ENCODE peak calls at places on chromosome 13, in seven cellular contexts. U is pancreas, F is right lobe of liver, K is fibroblast of lung, S is neural progenitor cell, N is lung, A is GM06990. Z is an unnamed sample.

GRCh38 chr13:42544246-42544915 is 29.6 kb upstream of the TNFSF11 start:
- DNase-seq in A (no peak), K (peak; percentile 19), N (no peak), F (no peak), U (no peak), S (no peak), Z (no peak)

GRCh38 chr13:30744056-30744684 is 8.8 kb downstream of the ALOX5AP start:
- DNase-seq in K (peak; percentile 74), S (no peak), A (peak; percentile 81), U (no peak), F (no peak), N (peak; percentile 63), Z (no peak)

GRCh38 chr13:36193151-36193855 is 21.1 kb downstream of the SOHLH2 start:
- DNase-seq in F (no peak), A (no peak), K (peak; percentile 49), U (no peak), S (no peak), N (no peak), Z (no peak)

GRCh38 chr13:111436446-111436845 is 116.0 kb downstream of the TEX29 start:
- DNase-seq in A (no peak), F (no peak), U (no peak), N (no peak), S (no peak), K (no peak), Z (no peak)

GRCh38 chr13:24168980-24169379 is 8.5 kb downstream of the SPATA13 start:
- DNase-seq in N (no peak), A (no peak), K (peak; percentile 73), F (peak; percentile 81), S (no peak), U (peak; percentile 74), Z (no peak)

GRCh38 chr13:36158606-36159005 is 27.4 kb upstream of the DCLK1 start:
- DNase-seq in K (peak; percentile 78), S (no peak), F (no peak), N (no peak), A (no peak), U (no peak), Z (no peak)

GRCh38 chr13:48265217-48265815 is 32.3 kb downstream of the ITM2B start:
- DNase-seq in U (no peak), A (no peak), F (no peak), K (no peak), S (no peak), N (no peak), Z (no peak)

GRCh38 chr13:96822900-96823299 is 171.4 kb downstream of the OXGR1 start:
- DNase-seq in F (no peak), U (peak; percentile 7), N (no peak), K (peak; percentile 8), A (no peak), S (peak; percentile 50), Z (no peak)

GRCh38 chr13:60933638-60934037 is 482.0 kb downstream of the PCDH20 start:
- DNase-seq in U (no peak), S (no peak), K (peak; percentile 6), F (no peak), A (no peak), N (no peak), Z (no peak)

GRCh38 chr13:92320323-92320722 is 906.3 kb upstream of the GPC6 start:
- DNase-seq in K (peak; percentile 11), F (no peak), N (no peak), U (no peak), S (no peak), A (no peak), Z (no peak)

GRCh38 chr13:72258340-72258981 is 391.5 kb upstream of the DACH1 start:
- DNase-seq in K (peak; percentile 6), S (no peak), U (no peak), A (no peak), N (no peak), F (no peak), Z (no peak)

GRCh38 chr13:111270765-111271164 is 49.7 kb upstream of the TEX29 start:
- DNase-seq in K (peak; percentile 59), A (no peak), N (no peak), F (no peak), U (no peak), S (no peak), Z (no peak)

GRCh38 chr13:49023441-49023840 is 47.7 kb downstream of the FNDC3A start:
- DNase-seq in A (no peak), S (no peak), F (no peak), U (no peak), N (no peak), K (peak; percentile 88), Z (no peak)

GRCh38 chr13:58963321-58963720 is 1200.4 kb downstream of the DIAPH3 start:
- DNase-seq in U (no peak), A (no peak), S (no peak), N (no peak), F (no peak), K (peak; percentile 61), Z (no peak)

GRCh38 chr13:58955546-58956385 is 1208.0 kb downstream of the DIAPH3 start:
- DNase-seq in S (no peak), N (no peak), F (no peak), U (no peak), K (no peak), A (peak; percentile 26), Z (no peak)

GRCh38 chr13:58964048-58964447 is 1199.7 kb downstream of the DIAPH3 start:
- DNase-seq in F (no peak), U (no peak), N (no peak), K (no peak), A (no peak), S (no peak), Z (no peak)

GRCh38 chr13:58960909-58961308 is 1202.8 kb downstream of the DIAPH3 start:
- DNase-seq in F (no peak), N (no peak), K (peak; percentile 41), U (no peak), A (no peak), S (peak; percentile 32), Z (no peak)
- TF ChIP-seq CTCF in F (no peak), N (no peak), K (peak; percentile 29), U (no peak), A (peak; percentile 15), S (peak; percentile 51), Z (no peak)

GRCh38 chr13:102470283-102470920 is 68.6 kb upstream of the FGF14 start:
- DNase-seq in A (no peak), U (no peak), N (no peak), F (no peak), S (no peak), K (no peak), Z (no peak)
- H3K4me3 ChIP-seq in A (no peak overlapping the region), U (no peak overlapping the region), N (no peak overlapping the region), F (no peak overlapping the region), S (no peak overlapping the region), K (no peak overlapping the region), Z (no peak overlapping the region)

GRCh38 chr13:98385591-98385990 is 191.3 kb downstream of the STK24 start:
- DNase-seq in U (no peak), A (no peak), F (no peak), S (no peak), K (no peak), N (no peak), Z (no peak)
- H3K36me3 ChIP-seq in U (no peaks in the 10 kb centered on the region), A (no peaks in the 10 kb centered on the region), F (peaks cover 20% of the 10 kb centered on the region), S (no peaks in the 10 kb centered on the region), K (peaks cover 5% of the 10 kb centered on the region), N (peaks cover 7% of the 10 kb centered on the region), Z (peaks cover 14% of the 10 kb centered on the region)

GRCh38 chr13:26706381-26706780 is 54.2 kb downstream of the GPR12 start:
- DNase-seq in K (no peak), U (no peak), N (no peak), F (no peak), S (no peak), A (no peak), Z (no peak)

GRCh38 chr13:26709461-26709860 is 51.1 kb downstream of the GPR12 start:
- DNase-seq in F (no peak), S (no peak), N (no peak), A (no peak), U (no peak), K (no peak), Z (no peak)

GRCh38 chr13:26708007-26708297 is 52.6 kb downstream of the GPR12 start:
- DNase-seq in N (no peak), A (no peak), U (no peak), F (no peak), S (no peak), K (no peak), Z (no peak)

GRCh38 chr13:26710166-26710565 is 50.4 kb downstream of the GPR12 start:
- DNase-seq in K (no peak), S (no peak), U (no peak), F (no peak), N (no peak), A (no peak), Z (no peak)

GRCh38 chr13:26707122-26708006 is 53.2 kb downstream of the GPR12 start:
- DNase-seq in S (peak; percentile 76), N (no peak), U (no peak), A (no peak), K (peak; percentile 34), F (no peak), Z (no peak)
- TF ChIP-seq CTCF in S (peak; percentile 70), N (peak; percentile 24), U (no peak), A (peak; percentile 64), K (peak; percentile 67), F (peak; percentile 55), Z (peak; percentile 30)

DNA sequence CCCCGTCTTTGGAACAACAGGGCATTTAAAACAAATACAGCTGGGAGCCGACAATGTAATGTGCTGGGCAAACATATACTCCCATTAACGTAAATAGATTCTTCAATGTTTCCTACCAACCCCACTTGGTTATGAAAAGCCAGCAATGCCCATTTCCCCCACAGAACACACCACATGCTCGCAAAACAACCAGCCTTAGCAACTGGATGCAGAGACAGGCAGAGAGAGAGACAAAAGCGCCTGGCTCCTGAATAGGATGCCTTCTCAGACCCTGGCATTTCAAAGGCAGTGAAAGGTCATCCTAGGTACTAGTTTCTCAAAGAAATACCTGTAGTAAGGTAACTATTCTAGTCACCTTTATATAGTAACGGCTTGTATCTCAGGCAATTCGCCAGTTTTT is 462.9 kb downstream of the ITGBL1 start:
- DNase-seq in A (no peak), K (no peak), U (no peak), S (peak; percentile 42), N (no peak), F (no peak), Z (no peak)
- H3K4me3 ChIP-seq in A (no peak overlapping the region), K (no peak overlapping the region), U (no peak overlapping the region), S (peak overlapping the region; percentile 67), N (no peak overlapping the region), F (no peak overlapping the region), Z (no peak overlapping the region)

GRCh38 chr13:33057019-33057785 is 41.0 kb downstream of the KL start:
- DNase-seq in U (no peak), K (no peak), F (no peak), N (no peak), A (no peak), S (peak; percentile 52), Z (no peak)
- H3K36me3 ChIP-seq in U (no peaks in the 10 kb centered on the region), K (no peaks in the 10 kb centered on the region), F (no peaks in the 10 kb centered on the region), N (peaks cover 3% of the 10 kb centered on the region), A (no peaks in the 10 kb centered on the region), S (no peaks in the 10 kb centered on the region), Z (peaks cover 14% of the 10 kb centered on the region)

Z was measured in kidney.